ENCODE peak calls at places on chromosomes 12 and 14, in seven cellular contexts. F is psoas muscle, N is AG04449, V is non-pigmented ciliary epithelial cell, A is epithelial cell of esophagus, D is HFF-Myc, M is foreskin keratinocyte. Q is an unnamed sample.

GRCh38 chr14:73143003-73143402 is 6.7 kb downstream of the PSEN1 start:
- DNase-seq in F (no peak), N (no peak), V (no peak), A (no peak), D (no peak), M (no peak), Q (no peak)

GRCh38 chr12:66755727-66756395 is 77.0 kb upstream of the GRIP1 start:
- DNase-seq in F (no peak), N (no peak), V (no peak), A (no peak), D (no peak), M (no peak), Q (no peak)

GRCh38 chr12:113299619-113300237 is 35.2 kb downstream of the SLC8B1 start:
- DNase-seq in F (peak), N (peak), V (peak), A (peak), D (peak), M (peak), Q (no peak)

GRCh38 chr12:64900540-64900939 is 76.1 kb downstream of the TBC1D30 start:
- DNase-seq in F (no peak), N (no peak), V (no peak), A (peak), D (no peak), M (no peak), Q (no peak)

GRCh38 chr12:101634724-101635123 is 40.0 kb downstream of the MYBPC1 start:
- DNase-seq in F (no peak), N (no peak), V (no peak), A (no peak), D (no peak), M (no peak), Q (peak)

GRCh38 chr12:77189463-77189862 is 124.1 kb upstream of the E2F7 start:
- DNase-seq in F (no peak), N (peak), V (peak), A (peak), D (peak), M (peak), Q (no peak)

GRCh38 chr14:55446127-55446736 is 5.8 kb upstream of the TBPL2 start:
- DNase-seq in F (no peak), N (no peak), V (no peak), A (peak), D (peak), M (no peak), Q (no peak)

GRCh38 chr14:98633380-98633779 is 638.6 kb downstream of the BCL11B start:
- DNase-seq in F (no peak), N (no peak), V (no peak), A (peak), D (no peak), M (no peak), Q (no peak)

GRCh38 chr14:35789651-35790050 is 19.4 kb downstream of the RALGAPA1 start:
- DNase-seq in F (no peak), N (peak), V (peak), A (no peak), D (no peak), M (no peak), Q (no peak)

GRCh38 chr12:57521475-57522018 is 1.1 kb upstream of the MBD6 start:
- DNase-seq in F (peak), N (no peak), V (peak), A (peak), D (no peak), M (no peak), Q (no peak)

GRCh38 chr14:79332504-79333197 is 878.7 kb downstream of the DIO2 start:
- DNase-seq in F (no peak), N (no peak), V (no peak), A (no peak), D (no peak), M (no peak), Q (no peak)

GRCh38 chr12:15527201-15527782 is 205.0 kb downstream of the PTPRO start:
- DNase-seq in F (peak), N (no peak), V (no peak), A (peak), D (no peak), M (peak), Q (no peak)

GRCh38 chr12:122977655-122978392 is 2.7 kb upstream of the ARL6IP4 start:
- DNase-seq in F (no peak), N (no peak), V (no peak), A (no peak), D (no peak), M (no peak), Q (no peak)

GRCh38 chr12:100539209-100539608 is 34.3 kb upstream of the GAS2L3 start:
- DNase-seq in F (no peak), N (no peak), V (no peak), A (peak), D (no peak), M (no peak), Q (no peak)

GRCh38 chr14:104117341-104118005 is 20.9 kb upstream of the KIF26A start:
- DNase-seq in F (peak), N (no peak), V (no peak), A (no peak), D (no peak), M (no peak), Q (no peak)

GRCh38 chr12:74021937-74022336 is 515.7 kb upstream of the ATXN7L3B start:
- DNase-seq in F (peak), N (no peak), V (peak), A (peak), D (peak), M (peak), Q (no peak)

GRCh38 chr14:64202731-64203130 is 91.4 kb downstream of the ESR2 start:
- DNase-seq in F (no peak), N (no peak), V (no peak), A (no peak), D (no peak), M (no peak), Q (no peak)

GRCh38 chr12:26370098-26370497 is 174.7 kb downstream of the SSPN start:
- DNase-seq in F (no peak), N (no peak), V (no peak), A (no peak), D (no peak), M (no peak), Q (no peak)

GRCh38 chr14:51806026-51806590 is 54.3 kb upstream of the GNG2 start:
- DNase-seq in F (no peak), N (no peak), V (no peak), A (no peak), D (no peak), M (no peak), Q (no peak)

GRCh38 chr12:11863478-11863906 is 207.2 kb upstream of the BCL2L14 start:
- DNase-seq in F (peak), N (no peak), V (no peak), A (no peak), D (no peak), M (no peak), Q (no peak)

GRCh38 chr14:101955695-101956161 is 8.6 kb upstream of the DYNC1H1 start:
- DNase-seq in F (no peak), N (no peak), V (no peak), A (no peak), D (no peak), M (no peak), Q (no peak)

GRCh38 chr12:109951136-109951535 is 45.0 kb downstream of the GIT2 start:
- DNase-seq in F (no peak), N (peak), V (peak), A (peak), D (no peak), M (peak), Q (no peak)

GRCh38 chr12:62517887-62518286 is 51.3 kb downstream of the MON2 start:
- DNase-seq in F (no peak), N (no peak), V (no peak), A (no peak), D (no peak), M (no peak), Q (no peak)

GRCh38 chr14:75283162-75283883 is 4.7 kb downstream of the FOS start:
- DNase-seq in F (no peak), N (no peak), V (no peak), A (peak), D (no peak), M (peak), Q (no peak)

GRCh38 chr14:106141242-106142220 is 615.1 kb downstream of the TMEM121 start:
- DNase-seq in F (no peak), N (no peak), V (no peak), A (no peak), D (no peak), M (no peak), Q (no peak)

GRCh38 chr14:22226381-22226780 is 362.6 kb downstream of the DAD1 start:
- DNase-seq in F (no peak), N (no peak), V (no peak), A (peak), D (no peak), M (no peak), Q (peak)

GRCh38 chr14:74697543-74697942 is 15.3 kb downstream of the AREL1 start:
- DNase-seq in F (no peak), N (peak), V (peak), A (peak), D (no peak), M (no peak), Q (no peak)

GRCh38 chr14:67934851-67935250 is 115.3 kb downstream of the RAD51B start:
- DNase-seq in F (no peak), N (no peak), V (no peak), A (no peak), D (no peak), M (no peak), Q (no peak)

GRCh38 chr14:91317381-91318313 is 73.1 kb upstream of the GPR68 start:
- DNase-seq in F (peak), N (no peak), V (no peak), A (peak), D (no peak), M (peak), Q (no peak)

GRCh38 chr12:131096681-131097181 is 143.0 kb downstream of the ADGRD1 start:
- DNase-seq in F (peak), N (no peak), V (no peak), A (no peak), D (no peak), M (no peak), Q (no peak)

GRCh38 chr12:26017484-26018211 is 59.2 kb downstream of the RASSF8 start:
- DNase-seq in F (no peak), N (no peak), V (no peak), A (peak), D (peak), M (no peak), Q (no peak)

GRCh38 chr12:116595186-116595585 is 36.0 kb downstream of the MAP1LC3B2 start:
- DNase-seq in F (no peak), N (no peak), V (no peak), A (no peak), D (no peak), M (no peak), Q (no peak)

GRCh38 chr14:53952533-53952932 is 4.1 kb downstream of the BMP4 start:
- DNase-seq in F (no peak), N (no peak), V (no peak), A (no peak), D (no peak), M (no peak), Q (no peak)

GRCh38 chr14:22189873-22190272 is 399.2 kb downstream of the DAD1 start:
- DNase-seq in F (no peak), N (no peak), V (no peak), A (no peak), D (no peak), M (no peak), Q (no peak)

GRCh38 chr14:103549361-103550311 is 12.8 kb downstream of the BAG5 start:
- DNase-seq in F (peak), N (no peak), V (no peak), A (no peak), D (no peak), M (no peak), Q (no peak)

GRCh38 chr14:36870776-36871175 is 209.1 kb downstream of the PAX9 start:
- DNase-seq in F (no peak), N (no peak), V (no peak), A (no peak), D (no peak), M (no peak), Q (no peak)

GRCh38 chr12:112761366-112761986 is 30.1 kb upstream of the RPH3A start:
- DNase-seq in F (no peak), N (no peak), V (no peak), A (no peak), D (no peak), M (no peak), Q (no peak)

GRCh38 chr12:50112456-50113218 is 601 bp downstream of the COX14 start:
- DNase-seq in F (no peak), N (no peak), V (no peak), A (no peak), D (peak), M (no peak), Q (no peak)

Q was measured in GM12864.